ENCODE peak calls at places on chromosomes 5 and 9, in ten cellular contexts. T, N, K, D, A, U, C, G, F and J are unnamed samples.

GRCh38 chr5:180618830-180619562 is 27.7 kb upstream of the SCGB3A1 start:
- DNase-seq in T (peak), N (no peak), K (no peak), D (no peak), A (peak), U (peak), C (peak), G (no peak), F (peak), J (no peak)

GRCh38 chr9:84301851-84302250 is 38.7 kb downstream of the SLC28A3 start:
- DNase-seq in T (no peak), N (no peak), K (peak), D (no peak), A (no peak), U (no peak), C (no peak), G (no peak), F (peak), J (no peak)

GRCh38 chr9:37693265-37693664 is 42.5 kb downstream of the FRMPD1 start:
- DNase-seq in T (no peak), N (no peak), K (no peak), D (no peak), A (no peak), U (no peak), C (no peak), G (no peak), F (peak), J (no peak)

GRCh38 chr9:16363073-16363781 is 507.2 kb downstream of the BNC2 start:
- DNase-seq in T (no peak), N (no peak), K (no peak), D (no peak), A (no peak), U (no peak), C (no peak), G (no peak), F (no peak), J (no peak)

GRCh38 chr5:135163391-135163790 is 129.4 kb upstream of the PITX1 start:
- DNase-seq in T (no peak), N (no peak), K (no peak), D (no peak), A (no peak), U (no peak), C (no peak), G (no peak), F (no peak), J (no peak)

GRCh38 chr9:4550777-4551476 is 60.7 kb downstream of the SLC1A1 start:
- DNase-seq in T (no peak), N (no peak), K (no peak), D (peak), A (no peak), U (no peak), C (no peak), G (no peak), F (no peak), J (no peak)

GRCh38 chr5:169631360-169631759 is 5.7 kb upstream of the DOCK2 start:
- DNase-seq in T (no peak), N (no peak), K (no peak), D (no peak), A (no peak), U (no peak), C (no peak), G (no peak), F (no peak), J (no peak)

GRCh38 chr5:180785151-180785781 is 17.3 kb downstream of the MGAT1 start:
- DNase-seq in T (no peak), N (no peak), K (peak), D (no peak), A (no peak), U (no peak), C (no peak), G (no peak), F (peak), J (no peak)

GRCh38 chr9:121725008-121725795 is 73.8 kb downstream of the DAB2IP start:
- DNase-seq in T (no peak), N (no peak), K (peak), D (no peak), A (no peak), U (no peak), C (peak), G (no peak), F (peak), J (no peak)

GRCh38 chr9:70609542-70610286 is 195.3 kb upstream of the KLF9 start:
- DNase-seq in T (no peak), N (no peak), K (peak), D (no peak), A (no peak), U (no peak), C (no peak), G (no peak), F (peak), J (no peak)

GRCh38 chr5:43702815-43703214 is 99.8 kb downstream of the NNT start:
- DNase-seq in T (no peak), N (no peak), K (no peak), D (no peak), A (no peak), U (no peak), C (no peak), G (no peak), F (no peak), J (no peak)

GRCh38 chr9:108665856-108666784 is 189.7 kb downstream of the ACTL7B start:
- DNase-seq in T (no peak), N (no peak), K (no peak), D (no peak), A (no peak), U (no peak), C (no peak), G (no peak), F (peak), J (no peak)

GRCh38 chr5:111320953-111321352 is 96.8 kb downstream of the CAMK4 start:
- DNase-seq in T (no peak), N (no peak), K (no peak), D (no peak), A (no peak), U (no peak), C (no peak), G (no peak), F (no peak), J (no peak)